ENCODE peak calls at places on chromosomes 13 and 19, in eight cellular contexts. H is GM23338, P is spleen, O is transverse colon, W is breast epithelium, Q is K562, E is SK-N-SH, C is stomach. M is an unnamed sample. For H3K36me3, the result is how much of the 10 kb centered on the place peaks cover.

GRCh38 chr13:79340490-79340889 is 65.6 kb downstream of the RBM26 start:
- DNase-seq in Q (no peak), E (no peak), P (no peak), C (no peak), H (no peak), W (no peak), O (no peak), M (no peak)

GRCh38 chr19:2425622-2426581 is 1.5 kb downstream of the TIMM13 start:
- DNase-seq in E (no peak), W (no peak), O (no peak), C (no peak), Q (no peak), H (no peak), P (peak), M (no peak)

GRCh38 chr19:48419158-48419920 is 25.9 kb downstream of the GRIN2D start:
- DNase-seq in P (peak), W (no peak), H (peak), C (peak), O (peak), Q (peak), E (peak), M (no peak)

GRCh38 chr19:3699071-3699740 is 1.1 kb downstream of the PIP5K1C start:
- DNase-seq in W (no peak), Q (peak), P (peak), E (peak), O (peak), C (no peak), H (no peak), M (no peak)

GRCh38 chr19:3620817-3621547 is 5.6 kb downstream of the CACTIN start:
- DNase-seq in P (no peak), C (no peak), E (no peak), O (no peak), Q (no peak), H (no peak), W (no peak), M (no peak)

GRCh38 chr13:102280366-102280765 is 121.5 kb downstream of the FGF14 start:
- DNase-seq in W (no peak), H (no peak), C (no peak), E (no peak), P (no peak), Q (no peak), O (no peak), M (no peak)

GRCh38 chr19:31351212-31352193 is 2.3 kb upstream of the TSHZ3 start:
- DNase-seq in O (peak), C (no peak), Q (no peak), W (no peak), P (peak), E (peak), H (peak), M (peak)

GRCh38 chr13:94061316-94061715 is 418.2 kb downstream of the DCT start:
- DNase-seq in C (no peak), Q (no peak), P (no peak), H (no peak), O (no peak), W (no peak), E (no peak), M (no peak)

GRCh38 chr13:20049558-20050473 is 91.3 kb downstream of the ZMYM2 start:
- DNase-seq in H (peak), E (no peak), C (no peak), Q (no peak), P (no peak), O (no peak), W (no peak), M (no peak)

GRCh38 chr13:98252931-98253470 is 75.9 kb upstream of the RNF113B start:
- DNase-seq in P (no peak), Q (no peak), W (no peak), E (no peak), O (no peak), C (no peak), H (no peak), M (no peak)
- H3K36me3 ChIP-seq in P (under half), Q (under half), W (under half), E (under half), O (under half), C (under half), H (under half), M (under half)

DNA sequence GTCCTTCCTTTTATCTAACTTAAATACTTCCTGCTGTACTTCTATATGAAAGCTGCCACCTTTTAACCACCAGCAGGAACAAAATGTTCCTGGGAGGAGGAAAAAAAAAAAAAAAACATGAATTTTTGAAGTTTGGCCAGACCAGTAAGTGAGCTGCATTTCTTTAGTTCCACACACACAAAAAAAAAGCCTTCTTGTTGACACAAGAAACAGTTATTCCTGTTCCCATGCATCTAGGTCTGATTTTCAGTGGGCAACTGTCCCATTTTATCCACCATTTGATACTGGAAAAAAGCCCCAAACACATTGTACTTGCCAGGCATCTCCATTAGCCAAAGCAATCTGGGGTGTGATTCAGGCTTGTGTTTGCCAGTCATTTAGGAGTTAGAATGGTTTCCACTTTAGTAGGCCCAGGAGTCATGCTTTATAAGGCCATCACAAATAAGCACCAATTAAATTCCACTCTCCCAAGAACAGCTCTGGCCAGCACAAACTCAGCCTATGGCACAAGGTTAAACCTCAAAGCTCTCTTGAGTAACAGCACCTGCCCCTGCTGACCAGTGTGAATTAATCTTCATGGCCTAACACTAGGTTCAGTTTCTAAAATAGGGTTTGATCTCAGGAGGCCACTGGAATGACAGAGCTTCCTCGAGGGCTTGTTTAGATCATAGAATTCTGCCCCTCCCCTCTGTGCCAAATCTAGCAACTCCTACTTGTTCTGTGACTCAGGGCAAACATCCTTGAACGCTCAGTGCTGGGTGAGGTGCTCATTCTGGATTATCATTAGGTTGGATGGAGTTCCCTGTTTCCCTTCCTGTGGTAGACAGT is 67.1 kb downstream of the NUFIP1 start:
- DNase-seq in Q (no peak), E (no peak), O (peak), P (no peak), H (no peak), C (peak), W (peak), M (peak)
- TF ChIP-seq POLR2AphosphoS5 in Q (no peak), E (no peak), O (no peak), P (no peak), H (no peak), C (peak), W (no peak), M (peak)

GRCh38 chr19:8697671-8698432 is 743 bp downstream of the ACTL9 start:
- DNase-seq in H (peak), Q (peak), O (no peak), E (peak), W (no peak), P (no peak), C (no peak), M (no peak)
- TF ChIP-seq CTCF in H (peak), Q (peak), O (no peak), E (peak), W (no peak), P (no peak), C (no peak), M (no peak)

GRCh38 chr19:19529783-19530422 is 1.2 kb downstream of the YJEFN3 start:
- DNase-seq in P (no peak), E (no peak), O (no peak), W (no peak), Q (no peak), C (no peak), H (peak), M (no peak)
- H3K36me3 ChIP-seq in P (half or more), E (under half), O (under half), W (under half), Q (under half), C (half or more), H (under half), M (under half)

M was measured in prostate gland.